ENCODE peak calls at places on chromosome 12, in four cellular contexts. One of them, this sample, is unnamed.

GRCh38 chr12:28824193-28824846 is 324.8 kb upstream of the FAR2 start:
- DNase-seq in MM.1S: no peak
- DNase-seq in HCT116: no peak
- DNase-seq in endothelial cell of umbilical vein: no peak
- DNase-seq in this sample: no peak

GRCh38 chr12:99059824-99060526 is 414.9 kb downstream of the APAF1 start:
- DNase-seq in MM.1S: no peak
- DNase-seq in HCT116: no peak
- DNase-seq in endothelial cell of umbilical vein: no peak
- DNase-seq in this sample: peak; percentile 25

GRCh38 chr12:75996907-75997447 is 34.6 kb downstream of the PHLDA1 start:
- DNase-seq in MM.1S: no peak
- DNase-seq in HCT116: no peak
- DNase-seq in endothelial cell of umbilical vein: peak; percentile 50
- DNase-seq in this sample: no peak

GRCh38 chr12:132617822-132618682 is 524 bp upstream of the P2RX2 start:
- DNase-seq in MM.1S: no peak
- DNase-seq in HCT116: no peak
- DNase-seq in endothelial cell of umbilical vein: no peak
- DNase-seq in this sample: peak; percentile 76

GRCh38 chr12:43282106-43282505 is 269.9 kb downstream of the ADAMTS20 start:
- DNase-seq in MM.1S: peak; percentile 32
- DNase-seq in HCT116: peak; percentile 16
- DNase-seq in endothelial cell of umbilical vein: peak; percentile 72
- DNase-seq in this sample: no peak

GRCh38 chr12:120677765-120678473 is 9.0 kb upstream of the MLEC start:
- DNase-seq in MM.1S: no peak
- DNase-seq in HCT116: no peak
- DNase-seq in endothelial cell of umbilical vein: peak; percentile 78
- DNase-seq in this sample: no peak

GRCh38 chr12:123937707-123938600 is 34.7 kb downstream of the CCDC92 start:
- DNase-seq in MM.1S: peak; percentile 50
- DNase-seq in HCT116: no peak
- DNase-seq in endothelial cell of umbilical vein: no peak
- DNase-seq in this sample: no peak

GRCh38 chr12:5889381-5890047 is 55.5 kb downstream of the ANO2 start:
- DNase-seq in MM.1S: no peak
- DNase-seq in HCT116: peak; percentile 62
- DNase-seq in endothelial cell of umbilical vein: no peak
- DNase-seq in this sample: peak; percentile 44

GRCh38 chr12:130127909-130128763 is 34.1 kb upstream of the FZD10 start:
- DNase-seq in MM.1S: no peak
- DNase-seq in HCT116: no peak
- DNase-seq in endothelial cell of umbilical vein: no peak
- DNase-seq in this sample: no peak

GRCh38 chr12:93593833-93594232 is 21.4 kb downstream of the SOCS2 start:
- DNase-seq in MM.1S: peak; percentile 36
- DNase-seq in HCT116: no peak
- DNase-seq in endothelial cell of umbilical vein: peak; percentile 27
- DNase-seq in this sample: no peak

GRCh38 chr12:120971299-120972180 is 6.8 kb upstream of the HNF1A start:
- DNase-seq in MM.1S: peak; percentile 46
- DNase-seq in HCT116: peak; percentile 58
- DNase-seq in endothelial cell of umbilical vein: peak; percentile 58
- DNase-seq in this sample: peak; percentile 78

GRCh38 chr12:116717466-116718457 is 20.1 kb downstream of the SPRING1 start:
- DNase-seq in MM.1S: no peak
- DNase-seq in HCT116: no peak
- DNase-seq in endothelial cell of umbilical vein: no peak
- DNase-seq in this sample: no peak

GRCh38 chr12:95838125-95838524 is 20.6 kb upstream of the SNRPF start:
- DNase-seq in MM.1S: peak; percentile 68
- DNase-seq in HCT116: no peak
- DNase-seq in endothelial cell of umbilical vein: peak; percentile 8
- DNase-seq in this sample: no peak

GRCh38 chr12:12357697-12358476 is 1.0 kb downstream of the BORCS5 start:
- DNase-seq in MM.1S: peak; percentile 50
- DNase-seq in HCT116: no peak
- DNase-seq in endothelial cell of umbilical vein: peak; percentile 71
- DNase-seq in this sample: no peak

GRCh38 chr12:123889848-123890535 is 82.6 kb downstream of the CCDC92 start:
- DNase-seq in MM.1S: no peak
- DNase-seq in HCT116: no peak
- DNase-seq in endothelial cell of umbilical vein: no peak
- DNase-seq in this sample: no peak

GRCh38 chr12:90858261-90858660 is 96.7 kb downstream of the CCER1 start:
- DNase-seq in MM.1S: no peak
- DNase-seq in HCT116: no peak
- DNase-seq in endothelial cell of umbilical vein: peak; percentile 28
- DNase-seq in this sample: no peak

GRCh38 chr12:70180140-70180539 is 63.1 kb upstream of the CNOT2 start:
- DNase-seq in MM.1S: no peak
- DNase-seq in HCT116: no peak
- DNase-seq in endothelial cell of umbilical vein: no peak
- DNase-seq in this sample: no peak

GRCh38 chr12:2004113-2004929 is at the start of gene DCP1B:
- DNase-seq in MM.1S: peak; percentile 96
- DNase-seq in HCT116: peak; percentile 90
- DNase-seq in endothelial cell of umbilical vein: peak; percentile 98
- DNase-seq in this sample: peak; percentile 98
- TF ChIP-seq EZH2 in MM.1S: no peak
- TF ChIP-seq EZH2 in HCT116: no peak
- TF ChIP-seq EZH2 in endothelial cell of umbilical vein: no peak
- TF ChIP-seq EZH2 in this sample: no peak

GRCh38 chr12:92056290-92056689 is 89.4 kb downstream of the BTG1 start:
- DNase-seq in MM.1S: no peak
- DNase-seq in HCT116: no peak
- DNase-seq in endothelial cell of umbilical vein: no peak
- DNase-seq in this sample: no peak
- H3K4me1 ChIP-seq in MM.1S: peaks cover 56% of the 10 kb centered on the region
- H3K4me1 ChIP-seq in HCT116: no peaks in the 10 kb centered on the region
- H3K4me1 ChIP-seq in endothelial cell of umbilical vein: no peaks in the 10 kb centered on the region
- H3K4me1 ChIP-seq in this sample: no peaks in the 10 kb centered on the region

GRCh38 chr12:105330283-105330937 is at the start of gene C12orf75:
- DNase-seq in MM.1S: peak; percentile 92
- DNase-seq in HCT116: peak; percentile 54
- DNase-seq in endothelial cell of umbilical vein: peak; percentile 71
- DNase-seq in this sample: peak; percentile 94
- TF ChIP-seq EZH2 in MM.1S: no peak
- TF ChIP-seq EZH2 in HCT116: no peak
- TF ChIP-seq EZH2 in endothelial cell of umbilical vein: no peak
- TF ChIP-seq EZH2 in this sample: no peak

DNA sequence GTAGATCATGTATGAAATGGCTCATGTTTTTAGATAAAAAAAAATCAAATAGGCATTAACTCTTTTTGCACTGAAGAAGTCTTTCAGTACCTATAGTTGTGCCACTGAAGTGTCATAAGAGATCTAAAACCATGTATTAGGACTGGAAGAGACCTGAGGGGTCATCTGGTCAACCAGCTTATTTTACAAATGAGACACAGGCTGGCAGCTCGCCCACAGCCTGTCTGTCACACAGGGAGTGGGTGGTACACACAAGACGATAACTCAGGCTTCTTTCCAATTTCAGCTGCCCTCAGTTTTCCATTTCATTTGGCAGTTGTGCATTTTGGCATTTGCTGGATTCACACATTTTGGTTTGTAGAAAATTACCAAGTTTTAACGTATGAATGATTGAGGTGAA is 34.7 kb downstream of the C12orf75 start:
- DNase-seq in MM.1S: no peak
- DNase-seq in HCT116: no peak
- DNase-seq in endothelial cell of umbilical vein: no peak
- DNase-seq in this sample: no peak
- H3K4me1 ChIP-seq in MM.1S: no peaks in the 10 kb centered on the region
- H3K4me1 ChIP-seq in HCT116: no peaks in the 10 kb centered on the region
- H3K4me1 ChIP-seq in endothelial cell of umbilical vein: no peaks in the 10 kb centered on the region
- H3K4me1 ChIP-seq in this sample: peaks cover 10% of the 10 kb centered on the region

DNA sequence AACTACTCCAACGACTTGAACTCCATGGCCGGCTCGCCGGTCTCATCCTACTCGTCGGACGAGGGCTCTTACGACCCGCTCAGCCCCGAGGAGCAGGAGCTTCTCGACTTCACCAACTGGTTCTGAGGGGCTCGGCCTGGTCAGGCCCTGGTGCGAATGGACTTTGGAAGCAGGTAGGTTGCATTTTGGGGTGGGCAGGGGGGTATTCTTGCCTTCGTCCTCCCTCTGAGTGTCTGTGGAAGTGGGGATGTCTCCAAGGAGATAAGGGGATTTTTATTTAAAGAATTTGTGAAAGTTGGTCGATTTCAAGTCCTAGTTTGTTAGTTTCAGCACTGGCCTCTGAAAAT is 1.3 kb downstream of the ASCL1 start:
- DNase-seq in MM.1S: no peak
- DNase-seq in HCT116: no peak
- DNase-seq in endothelial cell of umbilical vein: no peak
- DNase-seq in this sample: no peak
- TF ChIP-seq EZH2 in MM.1S: no peak
- TF ChIP-seq EZH2 in HCT116: no peak
- TF ChIP-seq EZH2 in endothelial cell of umbilical vein: no peak
- TF ChIP-seq EZH2 in this sample: peak; percentile 90

This sample was measured in GM23338.